ENCODE peak calls at places on chromosome 4, in four cellular contexts. Q is Karpas-422, E is mammary epithelial cell, P is keratinocyte. F is an unnamed sample.
A peak's percentile ranks its signal among the peaks of the same experiment; 100 is the strongest.

GRCh38 chr4:18057821-18058533 is 36.4 kb upstream of the LCORL start:
- DNase-seq in Q (no peak), P (no peak), E (no peak), F (no peak)

GRCh38 chr4:185700048-185700447 is 111.9 kb downstream of the SORBS2 start:
- DNase-seq in P (no peak), Q (no peak), E (peak; percentile 31), F (no peak)

GRCh38 chr4:62912531-62912930 is 1496.7 kb downstream of the TECRL start:
- DNase-seq in E (no peak), P (no peak), Q (no peak), F (peak; percentile 12)

GRCh38 chr4:9925750-9926439 is 95.4 kb downstream of the SLC2A9 start:
- DNase-seq in P (no peak), Q (no peak), E (no peak), F (no peak)

GRCh38 chr4:152937535-152938236 is 1.6 kb downstream of the FHDC1 start:
- DNase-seq in Q (no peak), E (peak; percentile 58), P (no peak), F (peak; percentile 77)

GRCh38 chr4:145867416-145867815 is 71.2 kb downstream of the ZNF827 start:
- DNase-seq in Q (no peak), P (no peak), E (no peak), F (no peak)

GRCh38 chr4:14879643-14880042 is 122.6 kb upstream of the CPEB2 start:
- DNase-seq in E (peak; percentile 42), Q (no peak), P (no peak), F (no peak)

GRCh38 chr4:145041378-145041777 is 56.6 kb downstream of the ANAPC10 start:
- DNase-seq in P (no peak), E (no peak), Q (peak; percentile 94), F (no peak)

GRCh38 chr4:138241281-138242075 is 671 bp downstream of the SLC7A11 start:
- DNase-seq in Q (no peak), E (no peak), P (no peak), F (peak; percentile 42)
- H2AFZ ChIP-seq in Q (no peak overlapping the region), E (peak overlapping the region; percentile 47), P (peak overlapping the region; percentile 33), F (peak overlapping the region; percentile 44)

GRCh38 chr4:2763511-2763967 is 7.4 kb upstream of the TNIP2 start:
- DNase-seq in P (no peak), E (no peak), Q (no peak), F (no peak)
- H3K36me3 ChIP-seq in P (no peaks in the 10 kb centered on the region), E (no peaks in the 10 kb centered on the region), Q (no peaks in the 10 kb centered on the region), F (no peaks in the 10 kb centered on the region)

DNA sequence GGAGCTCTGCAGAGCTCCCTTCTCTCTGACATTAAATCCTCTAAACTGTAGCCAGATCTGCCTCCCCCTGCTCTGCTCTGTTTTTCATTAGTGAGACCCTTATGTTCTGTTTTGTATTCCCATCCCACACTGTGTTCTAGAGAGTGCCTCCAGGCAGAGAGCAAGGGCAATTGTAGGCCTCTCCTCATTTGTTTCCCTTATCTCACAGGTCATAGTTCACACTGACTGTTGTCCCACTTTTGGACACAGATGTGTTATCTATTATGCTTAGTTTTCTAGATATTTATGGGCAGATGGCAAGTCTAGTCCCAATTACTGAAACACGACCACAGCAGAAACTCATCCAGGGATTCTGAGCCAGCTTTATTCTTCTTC is 368.7 kb downstream of the GASK1B start:
- DNase-seq in Q (no peak), E (no peak), P (no peak), F (peak; percentile 7)
- H3K4me1 ChIP-seq in Q (no peaks in the 10 kb centered on the region), E (no peaks in the 10 kb centered on the region), P (no peaks in the 10 kb centered on the region), F (peaks cover 13% of the 10 kb centered on the region)

GRCh38 chr4:139808381-139809206 is 143.0 kb downstream of the MGST2 start:
- DNase-seq in E (no peak), Q (no peak), P (no peak), F (no peak)
- H2AFZ ChIP-seq in E (no peak overlapping the region), Q (no peak overlapping the region), P (no peak overlapping the region), F (no peak overlapping the region)

DNA sequence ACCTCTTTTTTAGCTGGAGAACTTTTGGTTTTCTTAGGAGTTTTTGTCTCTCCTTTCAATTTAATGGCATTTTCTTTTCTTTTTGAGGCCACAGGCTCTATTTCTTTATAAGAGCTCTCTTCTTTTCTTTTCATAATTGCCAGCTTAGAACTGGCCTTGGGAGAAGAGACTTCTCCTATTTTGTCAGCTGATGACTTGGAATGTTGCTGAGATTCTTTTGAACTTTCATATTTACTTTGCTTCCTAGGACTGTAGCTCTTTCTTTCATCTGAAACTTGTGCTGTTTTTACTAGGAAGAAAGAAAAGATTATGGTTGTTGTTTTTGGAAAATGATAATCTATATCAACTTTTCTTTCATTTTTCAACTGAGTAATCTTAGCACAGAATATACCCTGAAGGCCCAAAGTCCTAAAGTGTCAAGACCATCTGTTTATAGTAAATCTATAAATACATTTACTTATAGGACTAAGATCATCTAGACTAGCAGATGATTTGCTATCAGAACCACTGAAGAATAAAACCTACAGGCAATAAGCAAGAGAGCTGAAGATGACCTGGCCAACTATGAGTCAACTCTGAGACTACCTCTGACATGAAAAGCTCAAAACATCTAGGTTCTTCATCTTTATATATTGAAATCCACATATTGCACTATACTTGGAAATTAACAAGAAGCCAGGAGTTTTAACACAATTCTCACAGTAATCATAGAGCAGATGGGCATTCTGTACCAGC is 45.6 kb downstream of the RFC1 start:
- DNase-seq in P (no peak), Q (no peak), E (peak; percentile 54), F (no peak)
- H3K36me3 ChIP-seq in P (peaks cover under 1% of the 10 kb centered on the region), Q (peaks cover 62% of the 10 kb centered on the region), E (peaks cover 14% of the 10 kb centered on the region), F (no peaks in the 10 kb centered on the region)

GRCh38 chr4:110615366-110616161 is 7.3 kb downstream of the PITX2 start:
- DNase-seq in E (no peak), Q (no peak), P (no peak), F (peak; percentile 71)
- H3K4me1 ChIP-seq in E (no peaks in the 10 kb centered on the region), Q (no peaks in the 10 kb centered on the region), P (no peaks in the 10 kb centered on the region), F (peaks cover 13% of the 10 kb centered on the region)

GRCh38 chr4:112510468-112511293 is 5.3 kb downstream of the NEUROG2 start:
- DNase-seq in P (no peak), E (no peak), Q (no peak), F (no peak)
- H2AFZ ChIP-seq in P (no peak overlapping the region), E (no peak overlapping the region), Q (peak overlapping the region; percentile 12), F (peak overlapping the region; percentile 45)

GRCh38 chr4:10960386-10960785 is 275.8 kb upstream of the CLNK start:
- DNase-seq in P (no peak), Q (no peak), E (no peak), F (no peak)
- H3K36me3 ChIP-seq in P (no peaks in the 10 kb centered on the region), Q (no peaks in the 10 kb centered on the region), E (no peaks in the 10 kb centered on the region), F (no peaks in the 10 kb centered on the region)

DNA sequence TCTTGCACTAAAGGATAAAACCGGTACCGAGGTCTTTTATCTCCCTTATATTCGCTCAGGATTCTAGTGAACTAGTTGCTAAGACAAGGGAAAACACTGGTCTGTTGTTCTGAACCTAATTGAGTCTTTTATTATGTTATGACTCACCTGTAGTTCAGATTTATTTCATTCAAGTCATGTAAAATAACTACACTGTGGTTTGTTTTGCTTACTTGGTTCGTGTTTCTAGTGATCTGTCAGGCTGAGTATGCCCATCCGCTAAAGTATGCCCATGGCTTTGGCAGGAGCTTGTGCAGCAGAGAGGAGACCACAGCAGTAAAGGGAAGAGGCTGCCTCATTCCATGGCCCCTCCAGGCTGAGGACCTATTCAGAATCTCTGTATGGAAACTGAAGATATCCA is 126.1 kb downstream of the AFF1 start:
- DNase-seq in P (peak; percentile 62), Q (no peak), E (peak; percentile 93), F (no peak)
- H3K4me1 ChIP-seq in P (peaks cover 29% of the 10 kb centered on the region), Q (no peaks in the 10 kb centered on the region), E (peaks cover 27% of the 10 kb centered on the region), F (peaks cover 22% of the 10 kb centered on the region)

GRCh38 chr4:7758444-7758815 is 181.2 kb downstream of the AFAP1 start:
- DNase-seq in E (no peak), Q (no peak), P (no peak), F (no peak)

GRCh38 chr4:7759221-7759620 is 180.4 kb downstream of the AFAP1 start:
- DNase-seq in Q (no peak), E (no peak), P (no peak), F (no peak)

GRCh38 chr4:7760228-7760627 is 179.4 kb downstream of the AFAP1 start:
- DNase-seq in E (no peak), P (no peak), Q (no peak), F (no peak)

GRCh38 chr4:7760706-7761105 is 179.0 kb downstream of the AFAP1 start:
- DNase-seq in E (no peak), Q (no peak), P (no peak), F (no peak)

DNA sequence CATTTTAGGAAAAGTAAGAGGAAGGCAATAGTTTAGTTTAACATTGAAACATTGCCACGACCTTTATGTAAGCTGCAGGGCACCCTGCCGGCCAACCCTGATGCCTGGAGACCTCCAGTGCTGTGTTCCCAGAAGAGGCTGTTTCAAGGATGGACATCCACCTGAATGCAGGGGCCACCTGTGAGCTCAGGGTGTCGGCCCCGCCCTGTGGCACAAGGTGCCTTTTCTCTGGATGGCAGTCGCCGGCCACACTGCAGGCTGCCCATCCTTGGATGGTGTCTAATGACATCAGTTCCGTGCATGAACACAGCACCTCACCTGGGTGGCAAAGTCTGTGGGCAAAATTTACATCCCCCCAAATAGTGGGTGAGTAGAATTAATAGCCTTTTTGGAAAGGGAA is 180.0 kb downstream of the AFAP1 start:
- DNase-seq in E (no peak), P (no peak), Q (no peak), F (no peak)
- H2AFZ ChIP-seq in E (no peak overlapping the region), P (no peak overlapping the region), Q (no peak overlapping the region), F (no peak overlapping the region)

F was measured in hepatocyte.